ENCODE peak calls at places on chromosomes 11 and 22, in five cellular contexts. B is stomach, O is ovary, A is GM12878, G is tibial nerve. N is an unnamed sample.

GRCh38 chr11:78752528-78752927 is 177.9 kb upstream of the NARS2 start:
- DNase-seq in O (no peak), A (no peak), G (no peak), B (no peak), N (no peak)

GRCh38 chr22:37282385-37282677 is at the start of gene CYTH4:
- DNase-seq in B (peak), G (no peak), O (no peak), A (no peak), N (no peak)

GRCh38 chr11:44333271-44334218 is 23.6 kb upstream of the ALX4 start:
- DNase-seq in B (no peak), G (no peak), O (no peak), A (no peak), N (no peak)

GRCh38 chr22:29517215-29517908 is 36.2 kb downstream of the THOC5 start:
- DNase-seq in A (no peak), B (peak), G (no peak), O (no peak), N (no peak)

GRCh38 chr22:19763141-19764049 is 2.8 kb downstream of the TBX1 start:
- DNase-seq in O (no peak), B (no peak), G (no peak), A (no peak), N (no peak)

GRCh38 chr11:27698872-27699241 is 1.4 kb downstream of the BDNF start:
- DNase-seq in A (peak), G (peak), B (peak), O (peak), N (peak)

GRCh38 chr11:22244986-22245592 is 52.2 kb downstream of the ANO5 start:
- DNase-seq in G (no peak), B (peak), O (peak), A (no peak), N (peak)

GRCh38 chr11:17722000-17722643 is 2.8 kb downstream of the MYOD1 start:
- DNase-seq in A (no peak), O (no peak), B (no peak), G (no peak), N (peak)

GRCh38 chr22:19143967-19144400 is 467 bp downstream of the ESS2 start:
- DNase-seq in A (no peak), B (no peak), G (no peak), O (no peak), N (no peak)

GRCh38 chr22:19810381-19811141 is 44.1 kb downstream of the GNB1L start:
- DNase-seq in G (peak), A (no peak), O (peak), B (no peak), N (no peak)

GRCh38 chr11:114081641-114082414 is 22.3 kb downstream of the ZBTB16 start:
- DNase-seq in B (no peak), O (peak), G (no peak), A (no peak), N (no peak)

GRCh38 chr11:120554771-120555432 is 43.4 kb downstream of the GRIK4 start:
- DNase-seq in O (peak), A (no peak), B (no peak), G (no peak), N (no peak)

GRCh38 chr11:45259607-45260006 is 26.5 kb downstream of the SYT13 start:
- DNase-seq in B (peak), O (no peak), G (no peak), A (no peak), N (peak)

GRCh38 chr11:71256080-71256479 is 3.7 kb upstream of the SHANK2 start:
- DNase-seq in A (no peak), G (no peak), B (no peak), O (no peak), N (no peak)

GRCh38 chr11:105553015-105553414 is 56.9 kb upstream of the GRIA4 start:
- DNase-seq in B (no peak), O (no peak), G (no peak), A (no peak), N (peak)

GRCh38 chr22:29379258-29379657 is 9.1 kb downstream of the AP1B1 start:
- DNase-seq in O (no peak), A (no peak), G (no peak), B (no peak), N (no peak)

GRCh38 chr11:115707180-115707905 is 203.1 kb upstream of the CADM1 start:
- DNase-seq in G (no peak), O (no peak), B (no peak), A (no peak), N (no peak)

GRCh38 chr11:10858505-10859360 is 880 bp upstream of the ZBED5 start:
- DNase-seq in O (no peak), B (peak), A (peak), G (peak), N (no peak)

GRCh38 chr11:60056349-60056969 is at the start of gene MS4A3:
- DNase-seq in B (no peak), G (no peak), O (no peak), A (no peak), N (no peak)

GRCh38 chr11:100585728-100586127 is 101.4 kb upstream of the ARHGAP42 start:
- DNase-seq in G (no peak), A (no peak), O (no peak), B (no peak), N (no peak)

GRCh38 chr11:47408598-47409439 is 429 bp downstream of the SLC39A13 start:
- DNase-seq in G (no peak), A (no peak), O (peak), B (peak), N (peak)

GRCh38 chr11:107824668-107825369 is 33.8 kb downstream of the SLC35F2 start:
- DNase-seq in B (no peak), G (no peak), A (no peak), O (no peak), N (no peak)

GRCh38 chr11:44969853-44970252 is 19.2 kb upstream of the TP53I11 start:
- DNase-seq in G (no peak), O (no peak), B (no peak), A (no peak), N (no peak)

GRCh38 chr22:32203181-32204105 is 1.4 kb downstream of the RFPL2 start:
- DNase-seq in O (no peak), G (no peak), A (no peak), B (no peak), N (peak)

GRCh38 chr22:47190276-47190956 is 428.0 kb downstream of the TBC1D22A start:
- DNase-seq in B (peak), G (peak), A (no peak), O (peak), N (no peak)

GRCh38 chr11:6927030-6927617 is 898 bp downstream of the ZNF215 start:
- DNase-seq in O (no peak), B (no peak), A (peak), G (no peak), N (no peak)

GRCh38 chr11:93537767-93538261 is 5.4 kb downstream of the SMCO4 start:
- DNase-seq in B (peak), G (no peak), O (no peak), A (no peak), N (no peak)

GRCh38 chr11:72036687-72037086 is 38.0 kb downstream of the IL18BP start:
- DNase-seq in A (no peak), B (no peak), O (no peak), G (no peak), N (no peak)

GRCh38 chr11:112355726-112356125 is 95.1 kb upstream of the PLET1 start:
- DNase-seq in A (no peak), G (no peak), B (peak), O (peak), N (no peak)

GRCh38 chr11:126636911-126637799 is 281.7 kb downstream of the ST3GAL4 start:
- DNase-seq in O (no peak), A (no peak), G (no peak), B (no peak), N (peak)

GRCh38 chr11:61830318-61831105 is 2.4 kb downstream of the FADS2 start:
- DNase-seq in B (no peak), A (no peak), G (no peak), O (no peak), N (no peak)

GRCh38 chr22:39114157-39114511 is 17.1 kb downstream of the APOBEC3H start:
- DNase-seq in O (no peak), A (no peak), G (no peak), B (no peak), N (no peak)

GRCh38 chr11:12126352-12127019 is 16.1 kb downstream of the MICAL2 start:
- DNase-seq in B (no peak), O (no peak), A (no peak), G (no peak), N (no peak)

DNA sequence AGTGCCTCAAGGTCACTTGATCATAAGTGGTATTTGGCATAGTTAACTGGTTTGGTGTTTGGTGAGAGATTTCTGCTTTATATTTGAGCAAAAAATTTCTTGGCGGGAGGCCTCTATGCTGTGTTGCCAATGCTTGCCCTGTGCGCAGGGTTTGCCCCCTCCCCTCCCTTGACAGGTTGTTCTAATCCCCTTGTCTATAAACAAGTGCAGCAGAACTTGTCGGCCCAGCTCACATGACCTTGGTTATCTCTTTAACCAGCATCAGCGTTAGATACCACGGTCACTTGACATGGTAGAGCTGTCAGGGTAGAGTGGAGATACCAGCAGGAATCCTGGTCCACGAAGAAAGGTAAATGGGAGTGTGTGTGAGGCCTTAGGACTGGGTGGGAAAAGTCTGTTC is 35.6 kb downstream of the MARK2 start:
- DNase-seq in B (peak), G (no peak), A (no peak), O (no peak), N (no peak)
- TF ChIP-seq EP300 in B (no peak), G (no peak), A (no peak), O (no peak), N (no peak)

DNA sequence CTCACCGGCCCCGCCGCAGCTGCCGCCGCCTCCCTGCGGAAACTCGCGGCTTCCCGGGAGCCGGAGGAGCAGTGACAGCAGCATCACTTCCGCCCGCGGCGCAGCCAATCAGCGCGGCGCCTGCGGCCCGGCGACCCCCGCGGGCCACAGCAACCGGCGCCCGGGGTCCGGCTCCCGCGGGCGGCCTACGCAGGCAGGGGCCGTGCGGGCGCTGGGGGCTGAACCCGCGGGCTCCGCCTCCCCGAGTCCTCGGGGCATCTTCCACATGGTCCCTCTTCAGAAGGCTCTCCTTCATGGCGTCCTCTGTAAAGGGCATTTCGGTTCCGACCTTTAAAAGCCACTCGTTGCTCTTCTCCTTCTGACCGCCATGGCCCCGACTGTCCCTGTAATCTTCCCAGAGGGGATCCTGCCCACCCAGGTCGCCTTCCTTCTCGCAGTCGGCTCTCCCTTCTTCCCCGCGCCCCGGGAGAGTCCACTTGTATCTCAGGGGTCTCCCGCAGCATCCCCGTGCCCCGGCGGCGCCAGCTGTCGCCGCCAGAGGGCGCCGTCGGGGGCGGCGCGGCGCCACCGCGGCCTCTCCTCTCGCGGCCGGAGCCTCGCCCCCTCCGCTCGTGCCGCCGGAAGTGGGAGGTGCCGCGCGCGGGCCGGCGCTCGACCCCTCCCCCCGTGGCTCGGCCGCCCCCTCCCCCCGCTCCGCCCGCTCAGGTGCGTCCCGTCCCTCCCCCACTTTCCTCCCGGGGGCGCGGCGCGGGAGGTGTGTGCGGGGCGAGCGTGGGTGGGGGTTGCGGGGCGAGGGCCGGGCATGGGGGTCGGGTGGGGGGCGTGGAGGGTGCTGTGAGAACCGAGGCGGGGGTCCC is at the start of the genes PCSK7 and RNF214:
- DNase-seq in O (peak), A (peak), G (peak), B (peak), N (peak)
- TF ChIP-seq EP300 in O (no peak), A (no peak), G (peak), B (no peak), N (no peak)

GRCh38 chr11:125433454-125434121 is 62.5 kb downstream of the FEZ1 start:
- DNase-seq in A (no peak), B (peak), O (peak), G (no peak), N (peak)

GRCh38 chr11:125429174-125429707 is 66.8 kb downstream of the FEZ1 start:
- DNase-seq in O (peak), G (no peak), A (no peak), B (peak), N (peak)

GRCh38 chr11:125429807-125430678 is 66.0 kb downstream of the FEZ1 start:
- DNase-seq in B (no peak), A (no peak), O (no peak), G (no peak), N (no peak)

GRCh38 chr11:125431009-125431408 is 65.1 kb downstream of the FEZ1 start:
- DNase-seq in B (no peak), A (no peak), G (no peak), O (no peak), N (no peak)

DNA sequence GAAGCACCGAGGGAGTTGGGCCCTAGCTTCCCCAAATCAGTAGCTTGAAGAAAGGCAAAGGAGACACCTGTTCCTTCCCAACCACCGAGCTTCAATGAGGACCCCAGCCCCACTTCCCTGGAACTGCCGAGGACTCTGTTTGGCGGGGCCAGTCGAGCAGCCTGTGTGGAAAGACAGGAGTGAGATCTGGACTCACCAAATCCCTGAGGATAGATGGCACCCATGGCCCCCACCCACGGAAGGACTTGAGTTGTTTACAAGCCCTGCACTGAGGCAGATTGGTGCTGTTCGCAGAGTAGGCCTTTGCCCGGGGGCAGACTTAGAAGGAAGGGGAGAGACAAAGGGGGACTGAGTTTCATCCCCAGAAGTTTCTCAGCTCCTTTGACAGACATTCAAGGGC is 64.6 kb downstream of the FEZ1 start:
- DNase-seq in B (no peak), O (no peak), A (no peak), G (no peak), N (no peak)
- TF ChIP-seq EP300 in B (no peak), O (no peak), A (no peak), G (no peak), N (no peak)

DNA sequence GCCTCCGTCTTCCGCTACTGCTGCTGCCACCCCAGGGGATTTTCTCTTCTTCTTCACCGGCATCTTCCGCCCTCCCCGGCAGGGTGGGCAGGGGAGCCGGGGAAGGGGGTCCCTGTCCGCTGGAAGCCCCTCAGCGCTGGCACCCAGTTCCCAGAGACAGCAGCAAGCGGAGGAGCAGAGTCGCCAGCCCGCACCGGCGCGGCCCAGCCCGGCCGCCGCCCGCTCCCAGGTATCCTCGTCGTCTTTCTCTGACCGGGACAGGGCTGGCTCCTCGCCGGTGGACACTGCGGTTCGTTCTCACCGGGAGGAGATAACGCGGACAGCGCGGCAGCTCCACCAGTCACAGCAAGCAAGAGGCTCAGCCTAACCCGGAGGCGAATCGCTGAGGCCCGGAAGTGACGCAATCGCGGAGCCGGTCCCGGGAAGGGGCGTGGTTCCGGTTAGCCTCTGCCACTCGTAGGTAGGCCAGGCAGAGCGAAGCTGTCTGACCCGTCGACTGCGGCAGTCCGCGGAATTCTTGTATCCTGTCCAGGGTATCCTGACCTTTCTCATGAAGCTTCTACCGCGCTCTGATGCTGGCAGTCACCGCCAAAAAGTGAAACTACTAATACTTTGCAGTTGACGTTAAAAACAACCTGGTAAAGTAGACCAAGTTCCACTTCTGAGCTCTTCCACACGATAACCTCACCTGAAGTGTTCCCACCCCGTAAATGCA is at the start of gene DCUN1D5:
- DNase-seq in B (peak), G (peak), O (peak), A (peak), N (peak)
- TF ChIP-seq EP300 in B (no peak), G (peak), O (peak), A (peak), N (no peak)

DNA sequence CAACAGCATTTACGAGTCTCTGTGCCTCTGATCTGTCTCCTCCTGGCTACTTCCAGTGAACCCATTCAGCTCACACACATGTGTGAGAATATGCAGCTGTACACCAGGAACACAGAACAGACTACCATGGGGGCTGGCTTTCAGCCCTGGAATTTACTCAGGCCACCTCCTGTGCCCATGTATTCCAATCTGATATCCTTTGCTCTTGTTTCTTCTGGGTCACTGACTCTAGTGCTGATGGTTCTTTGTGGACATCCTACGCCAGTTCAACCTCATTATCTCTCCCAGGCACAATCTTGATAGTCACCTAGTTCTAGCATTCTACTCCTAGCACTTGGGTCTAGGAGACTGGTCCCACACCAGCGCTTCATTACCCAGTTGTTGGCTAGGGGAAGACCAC is 23.0 kb upstream of the ZC3H12C start:
- DNase-seq in A (no peak), B (no peak), O (no peak), G (no peak), N (no peak)
- TF ChIP-seq EP300 in A (no peak), B (no peak), O (no peak), G (no peak), N (no peak)

GRCh38 chr11:34218067-34218466 is 112.6 kb downstream of the NAT10 start:
- DNase-seq in B (no peak), O (no peak), A (no peak), G (no peak), N (no peak)
- TF ChIP-seq EP300 in B (no peak), O (no peak), A (no peak), G (no peak), N (no peak)

GRCh38 chr11:68680541-68681231 is 3.7 kb upstream of the GAL start:
- DNase-seq in G (no peak), A (no peak), O (no peak), B (no peak), N (no peak)
- TF ChIP-seq EP300 in G (no peak), A (no peak), O (no peak), B (no peak), N (no peak)

GRCh38 chr22:45883811-45884170 is 93.2 kb downstream of the WNT7B start:
- DNase-seq in B (no peak), O (no peak), G (no peak), A (no peak), N (no peak)
- TF ChIP-seq EP300 in B (no peak), O (no peak), G (no peak), A (no peak), N (no peak)